ENCODE peak calls at places on chromosomes 1 and 21, in six cellular contexts. D is foreskin fibroblast, C is adrenal gland, A is BJ, E is A549, Y is body of pancreas. W is an unnamed sample.

GRCh38 chr1:199522338-199522737 is 505.2 kb upstream of the NR5A2 start:
- DNase-seq in D (peak), C (no peak), A (peak), E (no peak), Y (no peak), W (no peak)

GRCh38 chr1:234500269-234500668 is 21.3 kb upstream of the TARBP1 start:
- DNase-seq in D (peak), C (no peak), A (no peak), E (no peak), Y (no peak), W (no peak)

GRCh38 chr1:233424727-233425222 is 97.3 kb downstream of the MAP3K21 start:
- DNase-seq in D (no peak), C (no peak), A (no peak), E (peak), Y (no peak), W (no peak)

GRCh38 chr1:233440952-233441401 is 113.5 kb downstream of the MAP3K21 start:
- DNase-seq in D (peak), C (peak), A (no peak), E (peak), Y (peak), W (peak)

GRCh38 chr1:246724725-246725095 is 501 bp downstream of the SCCPDH start:
- DNase-seq in D (peak), C (no peak), A (no peak), E (peak), Y (no peak), W (no peak)

GRCh38 chr21:27885296-27885711 is 918.4 kb upstream of the ADAMTS5 start:
- DNase-seq in D (no peak), C (no peak), A (no peak), E (no peak), Y (no peak), W (no peak)

GRCh38 chr1:38213720-38214367 is 167.3 kb upstream of the POU3F1 start:
- DNase-seq in D (no peak), C (no peak), A (no peak), E (no peak), Y (no peak), W (no peak)

GRCh38 chr1:63915121-63915520 is 141.3 kb downstream of the ROR1 start:
- DNase-seq in D (peak), C (no peak), A (no peak), E (peak), Y (no peak), W (no peak)

GRCh38 chr1:197485790-197486189 is 217.7 kb downstream of the CRB1 start:
- DNase-seq in D (no peak), C (no peak), A (no peak), E (no peak), Y (no peak), W (no peak)

GRCh38 chr1:43548285-43549271 is 17.9 kb downstream of the PTPRF start:
- DNase-seq in D (no peak), C (no peak), A (no peak), E (peak), Y (peak), W (no peak)

GRCh38 chr1:61605607-61606321 is 119.2 kb downstream of the TM2D1 start:
- DNase-seq in D (peak), C (no peak), A (no peak), E (no peak), Y (no peak), W (no peak)

GRCh38 chr21:41615613-41616012 is 107.7 kb upstream of the TMPRSS2 start:
- DNase-seq in D (peak), C (no peak), A (peak), E (no peak), Y (no peak), W (peak)

GRCh38 chr1:100794719-100795645 is 75.4 kb downstream of the VCAM1 start:
- DNase-seq in D (peak), C (no peak), A (no peak), E (no peak), Y (no peak), W (no peak)

GRCh38 chr1:209890606-209891330 is 47.2 kb upstream of the SYT14 start:
- DNase-seq in D (peak), C (no peak), A (no peak), E (no peak), Y (no peak), W (no peak)

GRCh38 chr1:210342986-210343780 is 14.5 kb downstream of the HHAT start:
- DNase-seq in D (peak), C (no peak), A (no peak), E (no peak), Y (no peak), W (no peak)

GRCh38 chr1:115975569-115976061 is 698 bp upstream of the SLC22A15 start:
- DNase-seq in D (no peak), C (no peak), A (no peak), E (no peak), Y (no peak), W (no peak)

GRCh38 chr21:34987673-34988072 is 61.4 kb downstream of the RUNX1 start:
- DNase-seq in D (no peak), C (no peak), A (no peak), E (no peak), Y (no peak), W (no peak)
- H3K4me3 ChIP-seq in D (no peak), C (no peak), A (no peak), E (no peak), Y (no peak), W (no peak)

DNA sequence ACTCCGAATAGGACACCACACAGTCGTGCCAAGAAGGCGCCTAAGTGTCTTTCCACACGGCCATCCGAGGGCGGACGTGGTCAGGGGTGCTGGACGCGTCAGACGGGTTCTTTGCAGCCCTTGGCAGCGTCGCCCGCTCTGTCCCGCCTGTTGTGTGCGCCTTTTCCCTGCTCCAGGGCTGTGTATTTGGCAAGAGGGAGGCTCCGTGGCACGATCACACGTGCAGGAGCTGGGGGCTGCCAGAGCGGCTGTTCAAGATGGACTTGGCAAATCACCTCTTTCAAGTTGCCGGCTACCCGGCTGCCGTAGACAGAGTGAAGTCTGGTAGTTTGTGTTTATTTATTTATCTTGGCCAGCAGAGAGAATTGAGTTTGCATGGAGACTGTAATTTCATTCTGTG is 31.9 kb downstream of the PRKCZ start:
- DNase-seq in D (no peak), C (no peak), A (no peak), E (no peak), Y (no peak), W (no peak)
- TF ChIP-seq CTCF in D (no peak), C (no peak), A (no peak), E (no peak), Y (no peak), W (no peak)

GRCh38 chr1:14440166-14440565 is 158.3 kb upstream of the KAZN start:
- DNase-seq in D (no peak), C (no peak), A (no peak), E (no peak), Y (no peak), W (no peak)

GRCh38 chr1:14440731-14441130 is 157.8 kb upstream of the KAZN start:
- DNase-seq in D (no peak), C (no peak), A (no peak), E (no peak), Y (no peak), W (no peak)

GRCh38 chr1:14439015-14439414 is 159.5 kb upstream of the KAZN start:
- DNase-seq in D (peak), C (no peak), A (no peak), E (no peak), Y (no peak), W (no peak)

GRCh38 chr1:14437410-14437913 is 161.0 kb upstream of the KAZN start:
- DNase-seq in D (no peak), C (no peak), A (no peak), E (no peak), Y (no peak), W (no peak)

DNA sequence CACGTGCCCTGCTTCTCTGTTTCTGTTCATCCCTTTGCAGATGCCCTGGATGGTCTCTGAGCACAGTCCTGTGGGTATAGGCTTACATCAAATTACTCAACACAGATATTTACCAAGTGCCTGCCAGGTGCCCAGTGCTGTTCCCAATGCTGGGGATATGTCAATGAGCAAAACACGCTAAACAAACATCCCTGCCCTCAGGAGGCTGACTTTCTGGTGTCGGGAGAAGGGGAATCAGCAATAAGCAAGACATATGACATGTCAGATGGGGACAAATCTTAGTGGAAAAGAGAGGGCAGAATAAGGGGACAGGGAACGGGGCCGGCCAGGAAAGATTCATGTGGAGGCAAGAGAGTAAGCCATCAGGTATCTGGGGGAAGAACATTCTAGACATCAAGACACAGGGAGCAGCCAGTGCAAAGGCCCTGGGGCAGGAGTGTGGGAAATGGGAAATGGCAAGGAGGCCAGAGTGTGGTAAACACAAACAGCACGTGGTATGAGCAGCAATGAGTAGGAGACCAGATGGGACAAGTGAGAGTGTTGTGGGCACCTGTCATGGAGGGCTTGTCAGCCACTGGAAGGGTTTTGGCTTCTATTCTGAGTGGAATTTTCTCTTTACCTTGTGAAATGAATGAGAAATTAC is 160.2 kb upstream of the KAZN start:
- DNase-seq in D (no peak), C (no peak), A (no peak), E (no peak), Y (no peak), W (no peak)
- H3K4me3 ChIP-seq in D (no peak), C (no peak), A (no peak), E (no peak), Y (no peak), W (no peak)

GRCh38 chr1:34879230-34879629 is 19.7 kb upstream of the SMIM12 start:
- DNase-seq in D (no peak), C (no peak), A (no peak), E (no peak), Y (no peak), W (no peak)
- TF ChIP-seq CTCF in D (no peak), C (no peak), A (no peak), E (no peak), Y (no peak), W (no peak)

GRCh38 chr1:40784771-40785151 is 1.2 kb downstream of the KCNQ4 start:
- DNase-seq in D (no peak), C (no peak), A (no peak), E (no peak), Y (no peak), W (no peak)
- H3K4me3 ChIP-seq in D (no peak), C (no peak), A (no peak), E (no peak), Y (no peak), W (no peak)

GRCh38 chr1:46526689-46527291 is 24.7 kb downstream of the KNCN start:
- DNase-seq in D (no peak), C (no peak), A (no peak), E (no peak), Y (no peak), W (no peak)

GRCh38 chr1:46524843-46525242 is 26.6 kb downstream of the KNCN start:
- DNase-seq in D (no peak), C (no peak), A (no peak), E (no peak), Y (no peak), W (no peak)

GRCh38 chr1:46526013-46526688 is 25.3 kb downstream of the KNCN start:
- DNase-seq in D (no peak), C (no peak), A (no peak), E (no peak), Y (no peak), W (no peak)

GRCh38 chr1:46523556-46524443 is 27.6 kb downstream of the KNCN start:
- DNase-seq in D (no peak), C (no peak), A (no peak), E (no peak), Y (no peak), W (no peak)

DNA sequence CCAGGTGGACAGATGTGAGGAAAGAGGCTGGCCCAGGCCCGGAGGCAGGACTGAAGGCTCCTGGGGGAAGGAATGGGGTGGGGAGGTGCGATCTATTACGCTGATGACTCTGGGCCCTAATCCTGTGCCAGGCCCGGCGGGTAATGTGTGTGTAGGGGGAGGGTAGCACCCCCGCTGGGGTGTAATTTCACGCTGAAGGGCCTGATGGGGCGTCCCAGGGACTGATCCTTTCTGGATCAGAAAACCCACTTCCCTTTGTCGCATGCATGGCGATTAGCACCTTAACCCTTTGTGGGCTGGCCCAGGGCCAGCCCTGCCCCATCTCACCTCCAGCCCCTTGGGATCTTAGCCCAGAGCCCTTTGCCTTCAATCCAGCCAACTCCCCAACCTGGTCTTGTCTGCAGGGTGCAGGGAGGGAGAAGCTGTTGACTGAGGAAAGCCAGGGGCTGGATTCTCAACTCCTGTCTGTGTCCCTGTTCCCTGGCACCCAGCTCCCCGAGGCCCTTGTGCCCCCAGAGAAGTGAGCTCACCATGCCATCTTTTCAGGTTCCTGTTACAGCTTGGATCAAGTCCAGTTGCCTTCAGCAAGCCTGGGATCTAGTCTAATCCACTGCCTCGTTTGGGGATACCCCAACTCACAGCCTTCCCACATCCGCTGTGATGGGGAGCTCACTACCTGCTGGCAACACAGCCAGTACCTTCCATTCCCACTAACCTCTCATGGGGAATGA is 26.0 kb downstream of the KNCN start:
- DNase-seq in D (no peak), C (no peak), A (no peak), E (no peak), Y (no peak), W (no peak)
- TF ChIP-seq CTCF in D (no peak), C (no peak), A (no peak), E (no peak), Y (no peak), W (no peak)

DNA sequence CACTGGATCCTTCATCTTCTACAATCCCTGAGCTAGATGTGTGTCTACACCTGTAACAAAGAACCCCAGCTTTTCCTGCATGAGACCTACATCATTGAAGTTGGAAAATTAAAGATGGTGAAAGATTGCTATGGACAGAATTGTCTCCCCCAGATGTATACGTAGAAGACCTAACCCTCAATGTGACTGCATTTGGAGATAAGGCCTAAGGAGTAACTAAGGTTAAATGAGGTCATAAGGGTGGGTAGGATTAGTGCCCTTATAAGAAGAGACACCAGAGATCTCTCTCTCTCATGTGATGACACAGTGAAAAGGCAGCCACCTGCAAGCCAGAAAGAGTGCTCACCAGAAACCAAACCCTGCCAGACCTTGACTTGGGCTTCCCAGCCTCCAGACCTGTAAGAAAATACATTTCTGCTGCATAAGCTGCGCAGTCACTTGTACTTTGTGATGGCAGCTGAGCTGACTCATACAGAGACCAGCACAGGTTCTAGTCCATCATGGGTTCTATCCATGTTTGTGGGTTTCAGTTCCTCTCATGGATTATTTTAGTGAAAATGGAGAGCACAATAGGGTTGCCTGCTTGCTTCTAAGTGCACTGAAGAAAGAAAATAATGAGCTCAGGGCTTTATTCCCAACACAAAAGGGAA is 180.8 kb downstream of the TPR start:
- DNase-seq in D (no peak), C (no peak), A (no peak), E (no peak), Y (no peak), W (no peak)
- H3K4me3 ChIP-seq in D (no peak), C (no peak), A (no peak), E (no peak), Y (no peak), W (no peak)

DNA sequence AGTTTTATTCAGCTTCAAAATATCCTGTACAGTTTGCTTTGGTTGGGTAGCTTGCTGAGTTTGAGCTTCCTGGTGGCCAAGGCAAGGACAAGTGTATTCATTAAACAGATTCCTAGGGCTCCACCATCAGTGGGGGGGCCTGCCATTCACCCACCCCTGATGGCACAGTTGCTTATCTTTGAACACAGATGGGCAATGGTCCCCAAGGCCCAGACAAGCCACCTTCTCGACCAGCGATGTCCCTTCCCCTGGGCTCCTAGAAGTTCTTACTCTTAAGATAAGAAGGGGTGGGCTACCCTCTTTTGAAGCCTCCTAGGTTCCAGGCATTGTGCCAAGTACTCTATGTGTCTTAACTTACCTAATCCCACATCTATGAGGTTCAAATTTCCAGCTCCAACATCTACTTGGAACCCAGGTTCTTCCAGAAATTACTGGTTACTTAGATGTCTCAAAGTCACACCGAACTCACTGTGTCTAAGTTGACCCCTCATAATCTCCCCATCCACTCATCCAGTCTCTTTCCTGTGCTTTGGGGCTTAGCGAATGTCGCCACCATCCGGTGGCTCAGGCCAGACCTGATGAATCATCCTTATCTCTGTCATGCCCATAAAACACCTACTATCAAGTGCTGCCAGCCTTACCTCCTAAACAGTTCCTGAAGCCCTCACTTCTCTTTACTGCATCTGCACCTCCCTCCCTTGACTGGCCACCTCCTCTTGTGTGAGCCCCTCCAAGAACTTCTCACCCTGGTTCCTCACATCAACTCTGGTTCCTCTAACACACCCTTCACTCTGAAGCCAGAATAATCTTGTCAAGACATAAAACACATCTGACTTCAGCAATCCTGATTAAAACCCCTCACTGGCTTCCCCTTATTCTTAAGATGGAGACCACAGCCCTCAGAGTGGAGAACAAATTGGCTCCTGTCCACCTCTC is 50.1 kb downstream of the KLHDC7A start:
- DNase-seq in D (no peak), C (peak), A (no peak), E (no peak), Y (peak), W (no peak)
- TF ChIP-seq CTCF in D (no peak), C (peak), A (no peak), E (no peak), Y (no peak), W (no peak)

GRCh38 chr1:150511551-150511950 is 3.6 kb downstream of the ECM1 start:
- DNase-seq in D (no peak), C (no peak), A (no peak), E (no peak), Y (peak), W (no peak)
- H3K4me3 ChIP-seq in D (no peak), C (no peak), A (no peak), E (no peak), Y (no peak), W (no peak)

W was measured in HFF-Myc.